ENCODE peak calls at places on chromosomes 5 and 9, in seven cellular contexts. G, K, N, A, T, H and Y are unnamed samples.

GRCh38 chr9:105195259-105195658 is 49.2 kb upstream of the SLC44A1 start:
- DNase-seq in G (no peak), K (no peak), N (no peak), A (no peak), T (no peak), H (no peak), Y (no peak)

GRCh38 chr5:115209279-115209678 is 39.6 kb upstream of the TRIM36 start:
- DNase-seq in G (no peak), K (no peak), N (no peak), A (peak; percentile 22), T (peak; percentile 36), H (peak; percentile 92), Y (no peak)

GRCh38 chr5:84255318-84255717 is 129.4 kb downstream of the EDIL3 start:
- DNase-seq in G (no peak), K (no peak), N (peak; percentile 47), A (no peak), T (no peak), H (peak; percentile 10), Y (no peak)

GRCh38 chr5:56480305-56481146 is 247.4 kb upstream of the ANKRD55 start:
- DNase-seq in G (peak; percentile 81), K (peak; percentile 85), N (no peak), A (peak; percentile 43), T (peak; percentile 48), H (peak; percentile 61), Y (peak; percentile 84)

GRCh38 chr5:181045316-181045715 is 5.2 kb downstream of the BTNL9 start:
- DNase-seq in G (no peak), K (no peak), N (no peak), A (no peak), T (no peak), H (peak; percentile 75), Y (no peak)

GRCh38 chr5:88690619-88691560 is 192.1 kb downstream of the MEF2C start:
- DNase-seq in G (no peak), K (peak; percentile 78), N (peak; percentile 44), A (peak; percentile 71), T (peak; percentile 70), H (peak; percentile 72), Y (no peak)

GRCh38 chr5:68015381-68015780 is 200.2 kb upstream of the PIK3R1 start:
- DNase-seq in G (no peak), K (no peak), N (no peak), A (no peak), T (no peak), H (no peak), Y (no peak)

GRCh38 chr9:31045810-31046209 is 1338.6 kb upstream of the ACO1 start:
- DNase-seq in G (no peak), K (no peak), N (no peak), A (peak; percentile 43), T (no peak), H (no peak), Y (no peak)

GRCh38 chr9:130024597-130024994 is 18.4 kb downstream of the FNBP1 start:
- DNase-seq in G (no peak), K (no peak), N (no peak), A (no peak), T (no peak), H (no peak), Y (no peak)

GRCh38 chr5:15290953-15291352 is 209.0 kb upstream of the FBXL7 start:
- DNase-seq in G (no peak), K (no peak), N (no peak), A (no peak), T (no peak), H (no peak), Y (no peak)

GRCh38 chr5:15285901-15286583 is 213.9 kb upstream of the FBXL7 start:
- DNase-seq in G (no peak), K (no peak), N (no peak), A (no peak), T (no peak), H (no peak), Y (peak; percentile 77)

GRCh38 chr5:15286659-15287058 is 213.3 kb upstream of the FBXL7 start:
- DNase-seq in G (no peak), K (no peak), N (no peak), A (no peak), T (no peak), H (no peak), Y (no peak)
- TF ChIP-seq CTCF in G (no peak), K (peak; percentile 50), N (no peak), A (no peak), T (no peak), H (no peak), Y (peak; percentile 21)

GRCh38 chr5:50853151-50853550 is 186.7 kb downstream of the PARP8 start:
- DNase-seq in G (no peak), K (no peak), N (no peak), A (no peak), T (peak; percentile 21), H (peak; percentile 93), Y (no peak)

GRCh38 chr5:50854082-50854481 is 187.6 kb downstream of the PARP8 start:
- DNase-seq in G (no peak), K (no peak), N (no peak), A (no peak), T (no peak), H (no peak), Y (no peak)

GRCh38 chr5:50856720-50857119 is 190.3 kb downstream of the PARP8 start:
- DNase-seq in G (no peak), K (no peak), N (no peak), A (no peak), T (no peak), H (peak; percentile 85), Y (no peak)
- H3K27ac ChIP-seq in G (no peak overlapping the region), K (no peak overlapping the region), N (no peak overlapping the region), A (no peak overlapping the region), T (no peak overlapping the region), H (peak overlapping the region; percentile 74), Y (no peak overlapping the region)

GRCh38 chr5:173329370-173330150 is 1.3 kb upstream of the STC2 start:
- DNase-seq in G (peak; percentile 69), K (no peak), N (peak; percentile 50), A (peak; percentile 57), T (no peak), H (no peak), Y (no peak)
- H3K4me3 ChIP-seq in G (peak overlapping the region; percentile 51), K (peak overlapping the region; percentile 56), N (peak overlapping the region; percentile 94), A (no peak overlapping the region), T (no peak overlapping the region), H (no peak overlapping the region), Y (peak overlapping the region; percentile 83)

DNA sequence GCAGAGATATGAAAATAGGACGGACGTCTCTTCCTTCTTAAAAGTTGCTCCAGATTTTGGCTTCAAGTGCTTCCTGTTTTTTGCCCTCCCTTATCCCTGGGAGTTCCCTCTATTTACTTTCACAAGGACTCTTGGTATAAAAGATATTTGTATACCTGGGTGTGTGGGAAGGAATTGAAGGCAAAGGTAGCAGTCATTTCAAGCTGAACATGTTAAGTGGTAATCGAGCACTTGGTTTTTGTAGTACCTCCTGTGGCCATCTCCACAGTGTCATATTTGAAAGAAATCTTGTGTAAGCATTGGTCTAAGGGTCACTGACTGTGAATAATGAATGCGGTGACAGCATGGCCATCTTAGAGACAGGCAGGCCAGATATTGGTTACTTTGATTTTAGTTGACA is 593.6 kb downstream of the MTRR start:
- DNase-seq in G (no peak), K (no peak), N (no peak), A (no peak), T (no peak), H (no peak), Y (no peak)
- TF ChIP-seq CTCF in G (no peak), K (no peak), N (no peak), A (no peak), T (no peak), H (no peak), Y (no peak)

GRCh38 chr5:52840286-52841050 is 52.8 kb downstream of the ITGA1 start:
- DNase-seq in G (no peak), K (no peak), N (no peak), A (no peak), T (no peak), H (no peak), Y (peak; percentile 72)
- H3K27ac ChIP-seq in G (no peak overlapping the region), K (peak overlapping the region; percentile 54), N (no peak overlapping the region), A (no peak overlapping the region), T (peak overlapping the region; percentile 75), H (no peak overlapping the region), Y (peak overlapping the region; percentile 62)

GRCh38 chr5:134020188-134020587 is 15.4 kb upstream of the VDAC1 start:
- DNase-seq in G (no peak), K (no peak), N (no peak), A (no peak), T (peak; percentile 70), H (no peak), Y (no peak)
- H3K4me3 ChIP-seq in G (no peak overlapping the region), K (no peak overlapping the region), N (no peak overlapping the region), A (no peak overlapping the region), T (no peak overlapping the region), H (no peak overlapping the region), Y (no peak overlapping the region)

GRCh38 chr9:92147030-92147853 is 32.0 kb upstream of the SPTLC1 start:
- DNase-seq in G (no peak), K (no peak), N (peak; percentile 54), A (peak; percentile 61), T (peak; percentile 41), H (no peak), Y (peak; percentile 98)
- TF ChIP-seq CTCF in G (no peak), K (no peak), N (no peak), A (no peak), T (no peak), H (no peak), Y (peak; percentile 29)